ENCODE peak calls at places on chromosome 20, in eight cellular contexts. G is GM04504; M is stimulated activated CD8-positive, alpha-beta memory T cell treated with anti-CD3 and anti-CD28 coated beads, Interleukin-4, amount 100 ng/mL, for 24 hours; U is psoas muscle; J is GOT3; D is small intestine; K is posterior cingulate gyrus; Y is A549. Q is an unnamed sample.

GRCh38 chr20:33602826-33603590 is 59.1 kb upstream of the C20orf144 start:
- DNase-seq in G (no peak), M (no peak), U (no peak), J (no peak), D (peak), K (no peak), Y (no peak), Q (no peak)

GRCh38 chr20:53693265-53693871 is 99.7 kb upstream of the ZNF217 start:
- DNase-seq in G (no peak), M (no peak), U (no peak), J (no peak), D (no peak), K (no peak), Y (no peak), Q (no peak)

GRCh38 chr20:50536333-50536732 is 26.1 kb downstream of the PTPN1 start:
- DNase-seq in G (no peak), M (no peak), U (no peak), J (no peak), D (no peak), K (no peak), Y (no peak), Q (no peak)

GRCh38 chr20:40945754-40946451 is 82.7 kb upstream of the TOP1 start:
- DNase-seq in G (no peak), M (no peak), U (peak), J (no peak), D (peak), K (peak), Y (peak), Q (peak)

GRCh38 chr20:58987790-58988564 is 6.9 kb downstream of the NELFCD start:
- DNase-seq in G (no peak), M (no peak), U (no peak), J (no peak), D (no peak), K (no peak), Y (no peak), Q (no peak)

GRCh38 chr20:12241065-12241464 is 323.4 kb downstream of the BTBD3 start:
- DNase-seq in G (no peak), M (no peak), U (no peak), J (no peak), D (no peak), K (no peak), Y (no peak), Q (no peak)

GRCh38 chr20:2706688-2707352 is 14.2 kb downstream of the EBF4 start:
- DNase-seq in G (no peak), M (no peak), U (no peak), J (no peak), D (no peak), K (no peak), Y (no peak), Q (no peak)

GRCh38 chr20:9025643-9026042 is 43.2 kb upstream of the PLCB4 start:
- DNase-seq in G (no peak), M (no peak), U (no peak), J (no peak), D (no peak), K (no peak), Y (peak), Q (no peak)

GRCh38 chr20:13638162-13638495 is 603 bp downstream of the TASP1 start:
- DNase-seq in G (no peak), M (no peak), U (no peak), J (no peak), D (no peak), K (no peak), Y (peak), Q (peak)

GRCh38 chr20:14264869-14265268 is 72.5 kb downstream of the FLRT3 start:
- DNase-seq in G (no peak), M (no peak), U (no peak), J (no peak), D (peak), K (no peak), Y (peak), Q (peak)

GRCh38 chr20:63153254-63154221 is 62.4 kb downstream of the YTHDF1 start:
- DNase-seq in G (no peak), M (no peak), U (peak), J (no peak), D (no peak), K (no peak), Y (no peak), Q (no peak)

GRCh38 chr20:11274137-11274536 is 600.3 kb upstream of the JAG1 start:
- DNase-seq in G (peak), M (no peak), U (no peak), J (no peak), D (peak), K (no peak), Y (peak), Q (peak)

GRCh38 chr20:4113996-4114603 is 98.7 kb upstream of the RNF24 start:
- DNase-seq in G (no peak), M (no peak), U (no peak), J (no peak), D (no peak), K (no peak), Y (no peak), Q (no peak)

GRCh38 chr20:25090492-25091429 is 8.8 kb upstream of the VSX1 start:
- DNase-seq in G (no peak), M (peak), U (peak), J (no peak), D (peak), K (no peak), Y (no peak), Q (no peak)

GRCh38 chr20:63054695-63055240 is 48.0 kb upstream of the BHLHE23 start:
- DNase-seq in G (no peak), M (no peak), U (peak), J (no peak), D (no peak), K (peak), Y (no peak), Q (no peak)

GRCh38 chr20:43914697-43915208 is at the start of gene TOX2:
- DNase-seq in G (no peak), M (no peak), U (no peak), J (peak), D (no peak), K (no peak), Y (peak), Q (no peak)

GRCh38 chr20:10676518-10676917 is 2.7 kb upstream of the JAG1 start:
- DNase-seq in G (no peak), M (no peak), U (no peak), J (no peak), D (no peak), K (no peak), Y (no peak), Q (no peak)

GRCh38 chr20:34951652-34952051 is 4.0 kb downstream of the GSS start:
- DNase-seq in G (no peak), M (no peak), U (peak), J (no peak), D (no peak), K (no peak), Y (no peak), Q (no peak)

GRCh38 chr20:36435799-36436541 is 105.3 kb upstream of the MYL9 start:
- DNase-seq in G (no peak), M (peak), U (peak), J (peak), D (peak), K (no peak), Y (peak), Q (peak)

GRCh38 chr20:34029415-34029814 is 35.7 kb downstream of the RALY start:
- DNase-seq in G (no peak), M (no peak), U (no peak), J (no peak), D (no peak), K (no peak), Y (no peak), Q (no peak)

GRCh38 chr20:13221673-13222318 is 722 bp downstream of the ISM1 start:
- DNase-seq in G (peak), M (peak), U (peak), J (no peak), D (peak), K (no peak), Y (peak), Q (peak)

GRCh38 chr20:63448050-63448449 is 24.4 kb downstream of the KCNQ2 start:
- DNase-seq in G (no peak), M (no peak), U (no peak), J (no peak), D (peak), K (no peak), Y (no peak), Q (no peak)

GRCh38 chr20:48659888-48660287 is 167.9 kb downstream of the PREX1 start:
- DNase-seq in G (no peak), M (no peak), U (no peak), J (no peak), D (no peak), K (no peak), Y (no peak), Q (no peak)

GRCh38 chr20:57048027-57048869 is 218.2 kb downstream of the BMP7 start:
- DNase-seq in G (no peak), M (no peak), U (no peak), J (no peak), D (peak), K (no peak), Y (peak), Q (peak)

GRCh38 chr20:40663304-40663703 is 25.7 kb downstream of the MAFB start:
- DNase-seq in G (no peak), M (no peak), U (no peak), J (no peak), D (no peak), K (no peak), Y (no peak), Q (no peak)

GRCh38 chr20:52958206-52958605 is 14.0 kb upstream of the TSHZ2 start:
- DNase-seq in G (no peak), M (no peak), U (no peak), J (no peak), D (no peak), K (no peak), Y (no peak), Q (no peak)

GRCh38 chr20:63930971-63931553 is 25.2 kb downstream of the UCKL1 start:
- DNase-seq in G (no peak), M (no peak), U (no peak), J (no peak), D (no peak), K (no peak), Y (no peak), Q (peak)

GRCh38 chr20:38245753-38246152 is 14.8 kb downstream of the KIAA1755 start:
- DNase-seq in G (no peak), M (no peak), U (no peak), J (no peak), D (no peak), K (no peak), Y (no peak), Q (no peak)

GRCh38 chr20:36084897-36085617 is 69.5 kb upstream of the EPB41L1 start:
- DNase-seq in G (no peak), M (no peak), U (no peak), J (no peak), D (no peak), K (no peak), Y (peak), Q (peak)

GRCh38 chr20:4592316-4593148 is 129.2 kb upstream of the PRND start:
- DNase-seq in G (no peak), M (peak), U (peak), J (peak), D (peak), K (peak), Y (peak), Q (peak)

Q was measured in HT-29.